ENCODE peak calls at places on chromosome 5, in eight cellular contexts. X is Peyer's patch, F is iPS DF 6.9, W is PC-3, T is tibial artery, G is transverse colon, B is GM23338, J is RWPE2. K is an unnamed sample.

GRCh38 chr5:207599-207998 is 10.4 kb downstream of the CCDC127 start:
- DNase-seq in B (no peak), T (no peak), X (no peak), W (peak; percentile 35), F (no peak), G (no peak), J (no peak), K (no peak)

GRCh38 chr5:96026334-96027065 is 64.8 kb upstream of the ELL2 start:
- DNase-seq in F (no peak), G (no peak), J (no peak), W (peak; percentile 82), X (no peak), B (no peak), T (no peak), K (no peak)

GRCh38 chr5:57280811-57281301 is 107.0 kb downstream of the GPBP1 start:
- DNase-seq in X (no peak), B (no peak), F (no peak), T (no peak), J (no peak), W (no peak), G (no peak), K (no peak)

GRCh38 chr5:108749130-108749861 is 1.6 kb downstream of the FER start:
- DNase-seq in T (no peak), J (peak; percentile 96), W (no peak), X (peak; percentile 63), G (no peak), F (peak; percentile 25), B (peak; percentile 89), K (no peak)

GRCh38 chr5:81852277-81853004 is 101.5 kb upstream of the SSBP2 start:
- DNase-seq in G (peak; percentile 14), W (no peak), J (no peak), F (peak; percentile 70), B (peak; percentile 86), X (peak; percentile 48), T (no peak), K (peak; percentile 72)

GRCh38 chr5:178496661-178497060 is 93.5 kb downstream of the COL23A1 start:
- DNase-seq in X (no peak), T (no peak), G (no peak), J (no peak), W (no peak), B (no peak), F (no peak), K (no peak)

GRCh38 chr5:179549973-179550510 is 312 bp upstream of the RUFY1 start:
- DNase-seq in F (no peak), W (peak; percentile 12), X (peak; percentile 60), J (no peak), T (no peak), B (no peak), G (no peak), K (no peak)

GRCh38 chr5:82413302-82414042 is 135.3 kb upstream of the RPS23 start:
- DNase-seq in B (no peak), X (no peak), W (peak; percentile 62), G (no peak), T (no peak), F (no peak), J (no peak), K (no peak)

GRCh38 chr5:109496112-109496511 is 86.3 kb upstream of the PJA2 start:
- DNase-seq in W (no peak), X (no peak), J (no peak), T (no peak), G (no peak), F (no peak), B (no peak), K (no peak)

GRCh38 chr5:1511651-1512540 is 11.9 kb downstream of the LPCAT1 start:
- DNase-seq in F (no peak), G (peak; percentile 7), W (peak; percentile 67), T (peak; percentile 53), X (peak; percentile 14), J (peak; percentile 77), B (no peak), K (peak; percentile 7)

GRCh38 chr5:474826-475661 is 32.1 kb downstream of the EXOC3 start:
- DNase-seq in X (no peak), J (peak; percentile 72), B (no peak), G (no peak), W (no peak), T (peak; percentile 66), F (no peak), K (no peak)

GRCh38 chr5:36878421-36879088 is 2.0 kb downstream of the NIPBL start:
- DNase-seq in F (no peak), X (no peak), W (peak; percentile 56), G (no peak), B (peak; percentile 84), T (no peak), J (no peak), K (no peak)

GRCh38 chr5:38672059-38672791 is 115.8 kb upstream of the LIFR start:
- DNase-seq in F (no peak), G (no peak), T (no peak), J (no peak), W (peak; percentile 89), B (no peak), X (no peak), K (no peak)

GRCh38 chr5:141772281-141772680 is 90.3 kb upstream of the ARAP3 start:
- DNase-seq in J (no peak), F (no peak), G (no peak), X (no peak), W (no peak), T (no peak), B (no peak), K (no peak)

GRCh38 chr5:3389471-3390026 is 206.1 kb upstream of the IRX1 start:
- DNase-seq in X (no peak), F (no peak), T (no peak), B (peak; percentile 20), G (no peak), W (no peak), J (no peak), K (no peak)

GRCh38 chr5:98510111-98510510 is 263.4 kb upstream of the RGMB start:
- DNase-seq in T (no peak), X (no peak), B (peak; percentile 9), W (peak; percentile 28), J (no peak), G (peak; percentile 41), F (no peak), K (no peak)

GRCh38 chr5:131514316-131515275 is 120.4 kb downstream of the RAPGEF6 start:
- DNase-seq in F (no peak), J (no peak), B (no peak), X (no peak), T (no peak), W (peak; percentile 42), G (no peak), K (no peak)
- H3K4me3 ChIP-seq in F (no peak overlapping the region), J (no peak overlapping the region), B (no peak overlapping the region), X (no peak overlapping the region), T (no peak overlapping the region), W (no peak overlapping the region), G (no peak overlapping the region), K (no peak overlapping the region)

DNA sequence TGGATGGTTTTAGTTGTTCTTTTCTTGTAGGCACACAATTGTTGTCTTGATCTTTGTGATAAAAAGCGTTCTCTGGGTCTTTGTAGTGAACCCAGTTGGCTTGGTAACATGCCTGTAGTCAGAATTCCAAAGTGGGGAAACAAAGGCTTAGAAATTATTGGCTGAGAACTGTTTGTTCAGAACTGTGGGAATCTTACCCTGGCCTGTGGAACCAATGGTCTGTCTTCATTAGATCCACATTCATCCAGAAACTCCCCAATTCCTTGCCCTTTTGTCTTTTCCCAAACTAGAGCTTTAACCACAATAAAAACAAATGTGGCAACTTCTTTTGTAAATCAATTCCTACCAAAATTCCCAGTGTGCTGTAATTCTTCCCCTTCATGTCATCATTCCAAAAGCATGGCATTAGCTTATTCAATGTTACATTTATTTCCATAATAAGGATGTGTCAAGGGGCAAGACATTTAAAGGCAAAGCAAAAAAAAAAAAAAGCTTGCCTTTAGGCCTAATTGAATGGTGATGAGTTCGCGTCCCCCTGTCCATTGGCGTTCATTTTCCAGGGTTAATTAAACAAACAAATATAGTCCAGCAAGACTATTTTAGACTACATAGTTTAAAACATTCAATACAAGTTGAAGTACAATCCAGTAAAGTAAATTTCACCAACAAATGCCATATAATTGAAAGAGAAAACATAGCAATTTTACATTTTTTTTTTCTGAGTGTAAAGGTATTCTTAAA is 249.8 kb upstream of the ZNF608 start:
- DNase-seq in W (no peak), B (peak; percentile 62), J (no peak), G (no peak), X (no peak), F (no peak), T (no peak), K (no peak)
- H3K27ac ChIP-seq in W (peak overlapping the region; percentile 53), B (peak overlapping the region; percentile 76), J (no peak overlapping the region), G (no peak overlapping the region), X (no peak overlapping the region), F (no peak overlapping the region), T (no peak overlapping the region), K (no peak overlapping the region)

GRCh38 chr5:138541511-138541910 is 1.5 kb downstream of the ETF1 start:
- DNase-seq in X (no peak), F (no peak), W (no peak), B (no peak), T (no peak), G (no peak), J (no peak), K (no peak)
- H3K4me1 ChIP-seq in X (peaks cover 24% of the 10 kb centered on the region), F (no peaks in the 10 kb centered on the region), W (peaks cover 38% of the 10 kb centered on the region), B (peaks cover 29% of the 10 kb centered on the region), T (peaks cover 58% of the 10 kb centered on the region), G (peaks cover 69% of the 10 kb centered on the region), J (peaks cover 41% of the 10 kb centered on the region), K (peaks cover 20% of the 10 kb centered on the region)

GRCh38 chr5:128965011-128965637 is at the start of gene SLC27A6:
- DNase-seq in T (no peak), B (peak; percentile 78), X (no peak), G (no peak), J (peak; percentile 54), W (no peak), F (no peak), K (no peak)

GRCh38 chr5:128966375-128966774 is 1.1 kb downstream of the SLC27A6 start:
- DNase-seq in T (no peak), W (no peak), G (no peak), B (peak; percentile 46), X (no peak), J (no peak), F (no peak), K (no peak)

GRCh38 chr5:128962211-128962610 is 3.1 kb upstream of the SLC27A6 start:
- DNase-seq in X (no peak), F (no peak), T (no peak), B (peak; percentile 30), W (no peak), G (no peak), J (no peak), K (no peak)

GRCh38 chr5:128966846-128967245 is 1.6 kb downstream of the SLC27A6 start:
- DNase-seq in X (no peak), T (no peak), F (no peak), J (no peak), W (no peak), G (no peak), B (no peak), K (no peak)

DNA sequence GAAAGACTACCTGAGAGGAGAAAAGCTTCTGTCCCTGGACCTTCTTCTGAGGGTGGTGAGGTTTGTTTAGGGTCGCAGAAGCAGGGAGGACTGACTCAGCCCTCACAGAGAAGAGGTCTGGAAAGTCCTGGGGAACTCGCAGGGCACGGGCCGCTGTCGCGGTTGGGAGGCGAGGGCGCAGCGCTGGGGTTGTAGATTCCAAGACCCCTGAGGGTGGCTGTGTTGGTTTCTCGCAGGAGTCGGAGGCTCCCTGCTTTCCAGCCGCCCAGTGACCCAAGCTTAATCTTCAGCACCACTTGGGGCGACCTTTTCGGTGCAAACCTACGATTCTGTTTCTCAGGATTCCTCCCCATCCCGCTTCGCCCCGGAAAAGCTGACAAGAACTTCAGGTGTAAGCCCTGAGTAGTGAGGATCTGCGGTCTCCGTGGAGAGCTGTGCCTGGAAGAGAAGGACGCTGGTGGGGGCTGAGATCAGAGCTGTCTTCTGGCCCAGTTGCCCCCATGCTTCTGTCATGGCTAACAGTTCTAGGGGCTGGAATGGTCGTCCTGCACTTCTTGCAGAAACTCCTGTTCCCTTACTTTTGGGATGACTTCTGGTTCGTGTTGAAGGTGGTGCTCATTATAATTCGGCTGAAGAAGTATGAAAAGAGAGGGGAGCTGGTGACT is 482 bp downstream of the SLC27A6 start:
- DNase-seq in J (no peak), B (peak; percentile 43), F (no peak), T (no peak), X (no peak), W (no peak), G (no peak), K (no peak)
- H3K4me3 ChIP-seq in J (peak overlapping the region; percentile 23), B (peak overlapping the region; percentile 86), F (peak overlapping the region; percentile 70), T (no peak overlapping the region), X (no peak overlapping the region), W (no peak overlapping the region), G (peak overlapping the region; percentile 38), K (no peak overlapping the region)

K was measured in pancreas.